ENCODE peak calls at places on chromosome 18, in four cellular contexts. C is vagina, J is psoas muscle, S is fibroblast of the aortic adventitia. O is an unnamed sample.

GRCh38 chr18:28432350-28432749 is 255.4 kb upstream of the CDH2 start:
- DNase-seq in J (no peak), S (peak), C (no peak), O (no peak)

GRCh38 chr18:8631265-8631664 is 22.0 kb downstream of the RAB12 start:
- DNase-seq in J (no peak), S (no peak), C (no peak), O (no peak)

GRCh38 chr18:12295389-12296086 is 12.5 kb upstream of the TUBB6 start:
- DNase-seq in J (no peak), C (peak), S (no peak), O (no peak)

GRCh38 chr18:60452424-60452823 is 79.8 kb upstream of the MC4R start:
- DNase-seq in S (peak), J (no peak), C (no peak), O (peak)

GRCh38 chr18:1930291-1931270 is 640.7 kb downstream of the METTL4 start:
- DNase-seq in C (no peak), J (no peak), S (no peak), O (no peak)

GRCh38 chr18:22846088-22846683 is 86.9 kb upstream of the RBBP8 start:
- DNase-seq in C (no peak), J (no peak), S (peak), O (no peak)

GRCh38 chr18:76494181-76494540 is 881 bp downstream of the ZNF516 start:
- DNase-seq in C (no peak), S (peak), J (peak), O (no peak)

GRCh38 chr18:12939161-12939560 is 8.7 kb upstream of the SEH1L start:
- DNase-seq in J (no peak), S (no peak), C (no peak), O (no peak)

GRCh38 chr18:24054130-24054529 is 39.6 kb downstream of the TTC39C start:
- DNase-seq in J (no peak), S (no peak), C (no peak), O (no peak)

GRCh38 chr18:44912740-44913478 is 232.2 kb downstream of the SETBP1 start:
- DNase-seq in S (no peak), C (no peak), J (no peak), O (no peak)

GRCh38 chr18:54805571-54806334 is 22.5 kb upstream of the RAB27B start:
- DNase-seq in J (no peak), S (peak), C (no peak), O (no peak)

GRCh38 chr18:68233043-68233442 is 481.9 kb downstream of the TMX3 start:
- DNase-seq in C (no peak), S (no peak), J (no peak), O (no peak)

GRCh38 chr18:41660654-41661053 is 294.4 kb upstream of the PIK3C3 start:
- DNase-seq in C (no peak), J (no peak), S (no peak), O (no peak)

DNA sequence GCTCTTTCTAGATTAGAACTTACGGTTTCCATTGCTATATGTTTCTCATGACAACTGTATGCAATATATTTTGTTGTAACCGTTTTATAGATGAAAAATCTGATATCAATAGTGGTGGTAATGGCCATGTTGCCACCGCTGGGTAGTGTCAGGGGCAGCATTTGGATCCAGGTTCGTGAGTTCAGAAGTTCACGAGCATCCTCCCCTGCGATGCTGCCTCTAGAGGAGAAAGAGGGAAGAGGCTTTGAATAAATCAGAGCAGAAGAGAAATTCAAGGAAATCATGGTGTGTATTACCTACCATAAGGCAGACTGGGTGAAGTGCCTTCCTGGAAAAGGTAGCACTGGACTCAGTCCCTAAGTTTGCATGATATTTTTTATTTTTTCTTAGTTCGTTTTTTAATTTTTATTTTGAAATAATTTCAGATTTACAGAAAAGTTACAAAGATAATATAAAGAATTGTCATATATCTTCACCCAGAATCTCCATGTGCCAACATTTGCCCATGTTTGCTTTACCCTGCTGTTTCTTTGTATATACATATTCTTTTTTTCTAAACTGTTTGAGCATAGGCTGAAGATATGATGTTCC is 3.3 kb upstream of the ZBTB7C start:
- DNase-seq in S (peak), C (no peak), J (no peak), O (no peak)
- TF ChIP-seq CTCF in S (peak), C (no peak), J (peak), O (peak)

DNA sequence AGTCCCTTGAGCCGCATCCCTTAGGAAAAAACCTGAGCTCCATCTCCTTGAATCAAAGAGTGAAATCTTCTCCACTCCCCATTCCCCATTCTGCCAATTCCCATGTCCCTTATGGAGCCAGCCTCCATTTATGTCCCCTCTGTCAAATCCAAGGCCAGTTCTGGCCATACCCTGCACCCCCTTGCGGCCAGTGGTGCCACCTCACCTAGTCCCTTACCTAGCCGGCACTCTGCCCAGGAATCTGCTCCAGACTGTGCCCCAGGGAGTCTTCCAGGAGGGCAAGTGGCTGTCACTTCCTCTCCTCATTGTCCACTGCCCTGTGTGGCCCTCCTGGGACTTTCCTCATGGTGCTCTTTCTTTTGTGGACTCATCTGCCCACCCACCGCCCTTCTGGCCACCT is 195.4 kb upstream of the RMP24 start:
- DNase-seq in C (no peak), J (no peak), S (no peak), O (no peak)
- TF ChIP-seq CTCF in C (no peak), J (no peak), S (no peak), O (no peak)

GRCh38 chr18:73355076-73355475 is 487.3 kb upstream of the NETO1 start:
- DNase-seq in S (peak), J (no peak), C (no peak), O (peak)

DNA sequence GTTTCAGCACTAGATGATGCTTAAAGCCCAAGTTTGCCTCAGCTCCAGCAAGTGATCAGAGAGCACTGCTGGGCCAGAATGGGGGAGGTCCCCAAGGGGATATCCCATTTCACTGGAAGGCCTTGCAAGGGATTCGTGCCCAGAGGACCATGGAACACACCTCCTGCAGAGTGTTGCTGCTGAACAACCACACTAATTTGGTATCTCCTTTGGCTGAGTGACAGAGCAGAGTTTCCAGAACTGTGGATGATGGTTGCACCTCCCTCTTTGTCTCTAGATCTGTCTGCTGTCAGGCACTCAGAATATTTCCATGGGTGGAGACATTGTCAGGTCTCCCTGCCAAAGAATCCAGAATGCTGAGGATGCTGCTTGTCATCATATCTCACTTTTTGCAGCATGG is 484.8 kb upstream of the NETO1 start:
- DNase-seq in C (no peak), J (no peak), S (peak), O (no peak)
- TF ChIP-seq CTCF in C (no peak), J (no peak), S (peak), O (no peak)

DNA sequence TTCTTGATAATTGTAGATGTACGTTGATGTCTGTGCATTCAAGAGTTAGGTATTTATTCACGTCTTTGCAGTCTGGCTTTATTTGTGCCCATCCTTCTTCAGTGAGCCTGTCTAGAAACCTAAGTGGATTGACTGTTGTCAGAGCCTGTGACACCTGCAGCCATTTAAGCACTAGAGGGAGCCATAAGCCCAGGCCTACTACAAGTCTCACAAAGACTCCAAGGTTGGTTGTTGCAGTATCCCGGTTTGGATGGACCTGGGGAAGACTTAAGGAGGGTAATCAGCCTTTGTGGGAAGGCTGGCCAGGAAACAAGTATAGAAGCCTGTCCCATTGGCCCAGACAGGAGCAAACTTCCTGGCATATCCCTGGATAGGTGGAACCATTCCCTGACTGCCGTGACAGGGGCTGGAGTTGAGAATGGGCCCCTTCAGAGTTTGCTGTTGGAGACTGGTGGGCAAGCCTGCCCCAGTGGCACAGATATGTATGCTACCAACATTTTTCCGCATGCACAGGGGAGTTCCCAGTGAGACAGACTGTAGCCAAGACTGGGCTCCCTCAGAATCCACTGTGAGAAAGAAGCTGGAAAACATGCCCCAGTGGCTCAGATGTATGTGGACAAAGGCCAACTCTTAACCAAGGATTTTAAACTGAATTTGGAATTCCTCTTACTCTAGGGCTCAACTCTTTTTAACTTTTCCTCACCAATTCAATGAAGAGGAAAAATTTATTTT is 9.3 kb upstream of the LRRC30 start:
- DNase-seq in J (no peak), S (peak), C (no peak), O (peak)
- TF ChIP-seq CTCF in J (peak), S (peak), C (no peak), O (peak)

GRCh38 chr18:58300867-58301266 is 256.8 kb downstream of the NEDD4L start:
- DNase-seq in C (no peak), S (no peak), J (no peak), O (no peak)

GRCh38 chr18:58299936-58300335 is 255.9 kb downstream of the NEDD4L start:
- DNase-seq in S (no peak), J (no peak), C (no peak), O (no peak)

GRCh38 chr18:58305792-58306191 is 261.8 kb downstream of the NEDD4L start:
- DNase-seq in C (no peak), J (no peak), S (no peak), O (no peak)

GRCh38 chr18:58303363-58303762 is 259.3 kb downstream of the NEDD4L start:
- DNase-seq in C (no peak), S (no peak), J (no peak), O (no peak)

DNA sequence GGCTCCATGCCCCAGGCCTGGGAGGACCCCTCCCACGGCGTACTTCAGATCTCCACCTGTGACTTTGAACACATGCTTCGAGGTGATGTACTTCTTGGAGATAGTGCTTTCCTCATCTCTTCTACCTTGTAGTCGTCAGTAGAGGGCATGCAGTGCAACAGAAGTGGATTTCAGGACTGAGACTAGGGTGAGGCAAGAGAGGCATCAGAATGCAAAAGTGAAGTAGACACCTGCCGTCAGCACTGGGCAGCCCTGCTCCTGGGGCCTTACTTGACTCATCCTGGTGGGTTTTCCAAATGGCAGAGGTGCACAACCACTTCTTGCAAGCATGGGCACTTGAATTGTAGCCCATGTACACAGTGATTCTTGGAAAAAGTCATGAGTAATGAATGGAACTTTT is 258.8 kb downstream of the NEDD4L start:
- DNase-seq in S (no peak), J (no peak), C (no peak), O (no peak)
- TF ChIP-seq CTCF in S (no peak), J (no peak), C (no peak), O (no peak)

GRCh38 chr18:72342933-72343332 is 201.2 kb downstream of the CBLN2 start:
- DNase-seq in C (no peak), J (no peak), S (no peak), O (no peak)
- TF ChIP-seq CTCF in C (no peak), J (no peak), S (no peak), O (no peak)

GRCh38 chr18:80023173-80023572 is 11.1 kb upstream of the RBFA start:
- DNase-seq in J (no peak), S (no peak), C (no peak), O (no peak)
- TF ChIP-seq CTCF in J (no peak), S (peak), C (no peak), O (peak)

GRCh38 chr18:48339692-48340091 is 69.5 kb downstream of the ZBTB7C start:
- DNase-seq in J (no peak), C (no peak), S (no peak), O (no peak)

GRCh38 chr18:48340502-48340901 is 68.7 kb downstream of the ZBTB7C start:
- DNase-seq in S (no peak), J (no peak), C (no peak), O (no peak)

GRCh38 chr18:48336332-48336731 is 72.9 kb downstream of the ZBTB7C start:
- DNase-seq in S (peak), C (no peak), J (no peak), O (no peak)

GRCh38 chr18:48337053-48337452 is 72.1 kb downstream of the ZBTB7C start:
- DNase-seq in J (no peak), C (no peak), S (no peak), O (no peak)

DNA sequence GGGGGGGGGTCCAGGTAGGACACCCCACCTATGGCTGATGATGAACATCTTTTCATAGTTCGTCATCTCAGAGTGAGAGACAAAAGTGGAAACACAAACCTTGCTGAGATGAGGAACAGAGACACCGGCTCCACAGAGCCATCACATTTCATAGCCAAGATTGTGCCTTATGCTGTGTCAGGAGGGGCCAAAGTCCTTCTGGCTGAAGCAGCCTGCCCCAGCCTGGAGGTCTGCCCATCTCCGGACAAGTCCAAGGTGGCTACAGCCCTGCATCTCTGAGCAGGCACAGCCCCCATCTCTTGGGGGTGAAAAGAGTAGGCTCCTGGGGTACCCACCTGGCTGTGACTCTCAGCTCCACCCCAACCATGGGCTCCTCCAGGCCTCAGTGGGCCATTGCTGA is 70.3 kb downstream of the ZBTB7C start:
- DNase-seq in S (no peak), J (no peak), C (no peak), O (no peak)
- TF ChIP-seq CTCF in S (no peak), J (no peak), C (no peak), O (no peak)

GRCh38 chr18:50610349-50610748 is 50.5 kb downstream of the MAPK4 start:
- DNase-seq in J (no peak), S (no peak), C (no peak), O (no peak)
- TF ChIP-seq CTCF in J (no peak), S (no peak), C (no peak), O (peak)

DNA sequence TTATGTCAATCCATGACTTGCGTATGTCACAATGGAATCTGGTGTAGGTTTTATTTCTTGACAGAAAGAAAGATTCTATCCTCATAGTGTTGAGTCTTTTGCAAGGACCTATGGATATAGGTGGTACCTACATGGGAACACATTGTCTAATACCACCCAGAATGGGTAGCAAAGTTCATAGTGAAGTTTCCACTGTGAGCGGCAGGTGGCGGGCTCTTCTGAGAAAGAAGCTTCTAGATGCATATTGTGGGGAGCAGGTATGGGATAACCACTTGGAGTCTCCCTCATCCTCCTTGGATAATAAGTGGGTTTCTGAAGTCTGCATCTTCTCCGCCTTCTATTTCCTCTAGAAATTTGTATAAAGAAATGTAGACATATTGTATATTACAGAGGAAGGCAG is 44.9 kb downstream of the LINC00305 start:
- DNase-seq in S (no peak), J (no peak), C (no peak), O (no peak)
- TF ChIP-seq CTCF in S (no peak), J (no peak), C (no peak), O (no peak)

O was measured in retinal pigment epithelial cell.